ENCODE peak calls at places on chromosomes 5 and 9, in eight cellular contexts. B is H9; P is CD4-positive, CD25-positive, alpha-beta regulatory T cell; S is activated T-cell treated with anti-CD3 and anti-CD28 coated beads for 24 hours; K is mammary epithelial cell; I is retina; Q is HS-5; U is NCI-H187. X is an unnamed sample.

GRCh38 chr5:112762113-112762810 is 24.6 kb downstream of the APC start:
- DNase-seq in B (no peak), P (no peak), S (no peak), K (no peak), I (no peak), Q (no peak), U (no peak), X (no peak)

GRCh38 chr9:123225995-123226394 is 42.4 kb downstream of the STRBP start:
- DNase-seq in B (no peak), P (no peak), S (peak; percentile 2), K (peak; percentile 71), I (no peak), Q (peak; percentile 63), U (no peak), X (no peak)

GRCh38 chr5:76689321-76690026 is 26.5 kb upstream of the F2R start:
- DNase-seq in B (no peak), P (no peak), S (no peak), K (peak; percentile 81), I (no peak), Q (peak; percentile 93), U (no peak), X (no peak)

GRCh38 chr5:148595697-148596096 is 58.6 kb downstream of the HTR4 start:
- DNase-seq in B (no peak), P (no peak), S (no peak), K (no peak), I (no peak), Q (no peak), U (no peak), X (no peak)

GRCh38 chr5:152462021-152462721 is 57.1 kb upstream of the NMUR2 start:
- DNase-seq in B (no peak), P (no peak), S (no peak), K (no peak), I (peak; percentile 13), Q (no peak), U (no peak), X (no peak)

GRCh38 chr5:31918739-31919138 is 255.4 kb downstream of the GOLPH3 start:
- DNase-seq in B (no peak), P (no peak), S (no peak), K (no peak), I (peak; percentile 82), Q (no peak), U (no peak), X (no peak)

GRCh38 chr5:78809444-78809843 is 160.9 kb upstream of the LHFPL2 start:
- DNase-seq in B (no peak), P (no peak), S (no peak), K (no peak), I (no peak), Q (no peak), U (peak; percentile 12), X (no peak)

GRCh38 chr9:42378418-42378815 is 195.0 kb downstream of the SPATA31A6 start:
- DNase-seq in B (no peak), P (no peak), S (no peak), K (no peak), I (no peak), Q (no peak), U (no peak), X (no peak)

GRCh38 chr5:140118294-140118936 is 4.5 kb downstream of the PURA start:
- DNase-seq in B (no peak), P (no peak), S (no peak), K (no peak), I (no peak), Q (no peak), U (no peak), X (no peak)

GRCh38 chr9:13823021-13823420 is 490.9 kb downstream of the NFIB start:
- DNase-seq in B (no peak), P (no peak), S (no peak), K (no peak), I (no peak), Q (no peak), U (no peak), X (no peak)

GRCh38 chr5:116573617-116574431 is 799 bp downstream of the SEMA6A start:
- DNase-seq in B (no peak), P (no peak), S (no peak), K (peak; percentile 27), I (peak; percentile 89), Q (no peak), U (no peak), X (peak; percentile 61)

GRCh38 chr5:111308951-111309350 is 84.8 kb downstream of the CAMK4 start:
- DNase-seq in B (peak; percentile 48), P (no peak), S (no peak), K (peak; percentile 15), I (no peak), Q (no peak), U (no peak), X (no peak)

GRCh38 chr9:83342731-83343130 is 195.5 kb downstream of the FRMD3 start:
- DNase-seq in B (no peak), P (no peak), S (no peak), K (no peak), I (no peak), Q (no peak), U (no peak), X (no peak)

GRCh38 chr9:91939953-91940352 is 10.1 kb downstream of the ROR2 start:
- DNase-seq in B (no peak), P (no peak), S (no peak), K (no peak), I (peak; percentile 53), Q (no peak), U (no peak), X (no peak)

GRCh38 chr9:135209852-135210251 is 122.4 kb downstream of the OLFM1 start:
- DNase-seq in B (no peak), P (no peak), S (no peak), K (no peak), I (no peak), Q (no peak), U (no peak), X (no peak)

GRCh38 chr5:96080557-96080956 is 118.9 kb upstream of the ELL2 start:
- DNase-seq in B (no peak), P (no peak), S (no peak), K (peak; percentile 85), I (no peak), Q (no peak), U (no peak), X (no peak)

GRCh38 chr5:126265917-126266316 is 157.3 kb upstream of the GRAMD2B start:
- DNase-seq in B (no peak), P (no peak), S (no peak), K (peak; percentile 17), I (no peak), Q (no peak), U (no peak), X (no peak)

GRCh38 chr9:121703014-121703734 is 51.7 kb downstream of the DAB2IP start:
- DNase-seq in B (no peak), P (no peak), S (no peak), K (no peak), I (no peak), Q (no peak), U (no peak), X (no peak)

GRCh38 chr5:83000448-83000847 is 76.7 kb downstream of the TMEM167A start:
- DNase-seq in B (no peak), P (no peak), S (no peak), K (no peak), I (no peak), Q (no peak), U (no peak), X (no peak)

GRCh38 chr9:109289931-109290330 is 30.9 kb downstream of the EPB41L4B start:
- DNase-seq in B (no peak), P (no peak), S (no peak), K (no peak), I (no peak), Q (no peak), U (no peak), X (no peak)

GRCh38 chr5:54703091-54703490 is 185.5 kb downstream of the SNX18 start:
- DNase-seq in B (no peak), P (no peak), S (no peak), K (peak; percentile 44), I (no peak), Q (no peak), U (no peak), X (no peak)

GRCh38 chr5:88256872-88257271 is 11.8 kb downstream of the TMEM161B start:
- DNase-seq in B (peak; percentile 78), P (no peak), S (no peak), K (no peak), I (no peak), Q (no peak), U (no peak), X (no peak)

GRCh38 chr5:150113047-150113744 is 26.8 kb upstream of the CSF1R start:
- DNase-seq in B (peak; percentile 66), P (no peak), S (no peak), K (peak; percentile 76), I (no peak), Q (no peak), U (no peak), X (peak; percentile 37)

GRCh38 chr5:151123897-151124751 is 33.5 kb downstream of the ANXA6 start:
- DNase-seq in B (no peak), P (no peak), S (no peak), K (no peak), I (no peak), Q (no peak), U (no peak), X (no peak)

GRCh38 chr9:124281934-124282351 is 24.2 kb downstream of the NEK6 start:
- DNase-seq in B (no peak), P (no peak), S (no peak), K (no peak), I (no peak), Q (no peak), U (no peak), X (no peak)

GRCh38 chr9:1456301-1456999 is 406.3 kb downstream of the DMRT2 start:
- DNase-seq in B (no peak), P (no peak), S (no peak), K (no peak), I (no peak), Q (no peak), U (no peak), X (no peak)

GRCh38 chr5:100777680-100778281 is 125.3 kb downstream of the ST8SIA4 start:
- DNase-seq in B (no peak), P (no peak), S (peak; percentile 11), K (peak; percentile 75), I (no peak), Q (peak; percentile 77), U (no peak), X (no peak)

GRCh38 chr5:24385070-24385469 is 259.7 kb downstream of the CDH10 start:
- DNase-seq in B (no peak), P (no peak), S (no peak), K (no peak), I (no peak), Q (no peak), U (no peak), X (no peak)

GRCh38 chr9:134158753-134159392 is 5.5 kb downstream of the RNU6ATAC start:
- DNase-seq in B (no peak), P (no peak), S (no peak), K (no peak), I (no peak), Q (no peak), U (peak; percentile 58), X (no peak)

GRCh38 chr5:159855476-159856157 is 60.7 kb upstream of the ADRA1B start:
- DNase-seq in B (no peak), P (no peak), S (no peak), K (no peak), I (no peak), Q (no peak), U (no peak), X (no peak)

GRCh38 chr5:15209053-15209762 is 290.8 kb upstream of the FBXL7 start:
- DNase-seq in B (no peak), P (no peak), S (no peak), K (no peak), I (no peak), Q (no peak), U (no peak), X (no peak)

GRCh38 chr5:31496301-31496700 is 35.6 kb downstream of the DROSHA start:
- DNase-seq in B (no peak), P (no peak), S (no peak), K (no peak), I (no peak), Q (no peak), U (no peak), X (no peak)